ENCODE peak calls at places on chromosomes 13 and 19, in seven cellular contexts. E is gastrocnemius medialis; P is stimulated activated CD4-positive, alpha-beta T cell treated with anti-CD3 and anti-CD28 coated beads, TNF-alpha, amount 100 ng/mL, for 1 hour; R is right atrium auricular region; B is NCI-H1105; F is ELF-1; G is germinal center. N is an unnamed sample.
A peak's percentile ranks its signal among the peaks of the same experiment; 100 is the strongest.

GRCh38 chr19:38015216-38015615 is 108.2 kb downstream of the SIPA1L3 start:
- DNase-seq in R (no peak), B (no peak), G (no peak), P (no peak), F (no peak), E (no peak), N (no peak)

GRCh38 chr13:36712785-36713184 is 39.0 kb downstream of the SERTM1 start:
- DNase-seq in F (peak; percentile 10), P (no peak), E (no peak), R (no peak), B (no peak), G (no peak), N (no peak)

GRCh38 chr13:36875431-36875830 is 44.6 kb downstream of the SMAD9 start:
- DNase-seq in P (no peak), B (no peak), G (no peak), F (no peak), E (no peak), R (no peak), N (no peak)

GRCh38 chr13:113405481-113406300 is 41.8 kb upstream of the GRTP1 start:
- DNase-seq in P (no peak), E (no peak), F (peak; percentile 3), B (peak; percentile 82), R (no peak), G (no peak), N (peak; percentile 42)

GRCh38 chr19:33685541-33685940 is 63.8 kb downstream of the CHST8 start:
- DNase-seq in B (no peak), G (no peak), R (no peak), P (no peak), E (no peak), F (no peak), N (no peak)

GRCh38 chr19:32460476-32460875 is 54.9 kb downstream of the DPY19L3 start:
- DNase-seq in B (no peak), P (no peak), E (no peak), F (no peak), R (no peak), G (no peak), N (no peak)

GRCh38 chr19:41332468-41332867 is 21.3 kb downstream of the TGFB1 start:
- DNase-seq in G (no peak), B (no peak), R (no peak), P (no peak), E (no peak), F (no peak), N (no peak)

GRCh38 chr13:110705826-110706569 is at the start of gene CARS2:
- DNase-seq in P (peak; percentile 86), E (peak; percentile 91), B (peak; percentile 99), F (peak; percentile 99), R (peak; percentile 96), G (peak; percentile 95), N (peak; percentile 93)

GRCh38 chr19:18290250-18291018 is 9.0 kb upstream of the JUND start:
- DNase-seq in E (no peak), B (no peak), R (no peak), P (peak; percentile 48), F (no peak), G (peak; percentile 58), N (peak; percentile 98)

GRCh38 chr19:39203372-39204341 is at the start of gene SYCN:
- DNase-seq in P (no peak), R (no peak), F (peak; percentile 51), E (no peak), B (no peak), G (no peak), N (no peak)

GRCh38 chr13:39602614-39603366 is at the start of gene LHFPL6:
- DNase-seq in F (peak; percentile 92), B (peak; percentile 37), R (peak; percentile 83), G (peak; percentile 80), P (no peak), E (peak; percentile 56), N (peak; percentile 61)

GRCh38 chr19:40232479-40232878 is 6.0 kb upstream of the CCNP start:
- DNase-seq in F (no peak), R (no peak), E (no peak), B (no peak), P (no peak), G (no peak), N (no peak)

GRCh38 chr13:50995870-50996269 is 86.3 kb downstream of the RNASEH2B start:
- DNase-seq in R (no peak), G (no peak), E (no peak), F (no peak), B (no peak), P (no peak), N (no peak)

GRCh38 chr13:70310720-70311119 is 202.5 kb upstream of the KLHL1 start:
- DNase-seq in B (peak; percentile 42), E (no peak), G (no peak), R (no peak), P (no peak), F (peak; percentile 5), N (no peak)

GRCh38 chr19:1376415-1376805 is 7.3 kb upstream of the NDUFS7 start:
- DNase-seq in G (no peak), E (no peak), P (no peak), F (no peak), B (no peak), R (no peak), N (no peak)

GRCh38 chr19:17739121-17739875 is 12.0 kb upstream of the FCHO1 start:
- DNase-seq in E (no peak), G (peak; percentile 60), P (no peak), F (no peak), R (no peak), B (no peak), N (no peak)

GRCh38 chr19:18610245-18610555 is 2.5 kb upstream of the TMEM59L start:
- DNase-seq in E (no peak), P (no peak), G (no peak), F (no peak), B (no peak), R (no peak), N (no peak)

GRCh38 chr19:18225702-18226468 is at the start of gene PDE4C:
- DNase-seq in P (no peak), G (no peak), R (no peak), E (no peak), F (peak; percentile 46), B (no peak), N (no peak)

GRCh38 chr13:80591978-80592377 is 251.1 kb upstream of the SPRY2 start:
- DNase-seq in B (no peak), R (no peak), E (no peak), P (no peak), G (no peak), F (no peak), N (no peak)

GRCh38 chr13:46124531-46124966 is 19.7 kb upstream of the CPB2 start:
- DNase-seq in P (no peak), R (no peak), E (no peak), B (no peak), G (peak; percentile 13), F (no peak), N (no peak)

GRCh38 chr19:46603195-46603637 is 2.1 kb downstream of the CALM3 start:
- DNase-seq in P (no peak), R (peak; percentile 57), B (no peak), F (no peak), G (no peak), E (no peak), N (no peak)

GRCh38 chr19:32624410-32624809 is 43.4 kb downstream of the PDCD5 start:
- DNase-seq in B (no peak), R (no peak), F (no peak), G (no peak), E (no peak), P (no peak), N (no peak)

GRCh38 chr19:7373862-7374261 is 25.1 kb downstream of the ARHGEF18 start:
- DNase-seq in B (no peak), R (no peak), E (no peak), P (no peak), G (no peak), F (peak; percentile 47), N (no peak)

GRCh38 chr19:16377521-16377920 is 52.9 kb downstream of the KLF2 start:
- DNase-seq in G (no peak), B (no peak), P (no peak), E (peak; percentile 78), R (no peak), F (no peak), N (no peak)

GRCh38 chr19:48837081-48837524 is 812 bp upstream of the HSD17B14 start:
- DNase-seq in F (peak; percentile 94), P (peak; percentile 36), E (peak; percentile 22), B (peak; percentile 90), R (peak; percentile 83), G (peak; percentile 91), N (peak; percentile 82)

GRCh38 chr13:30744056-30744684 is 8.8 kb downstream of the ALOX5AP start:
- DNase-seq in F (no peak), P (peak; percentile 66), G (peak; percentile 47), R (no peak), B (no peak), E (no peak), N (peak; percentile 89)

GRCh38 chr19:49890349-49891311 is 6.1 kb downstream of the IL4I1 start:
- DNase-seq in B (peak; percentile 32), G (peak; percentile 83), F (peak; percentile 78), P (no peak), R (no peak), E (no peak), N (peak; percentile 58)

GRCh38 chr19:51807111-51807701 is 12.2 kb downstream of the FPR3 start:
- DNase-seq in E (no peak), F (peak; percentile 87), G (no peak), R (no peak), B (no peak), P (no peak), N (no peak)

GRCh38 chr19:58154287-58154678 is 3.7 kb upstream of the ZNF329 start:
- DNase-seq in E (no peak), R (peak; percentile 60), F (peak; percentile 82), G (no peak), B (no peak), P (no peak), N (peak; percentile 7)

GRCh38 chr19:49896863-49897621 is at the start of gene IL4I1:
- DNase-seq in R (no peak), E (no peak), P (peak; percentile 50), G (peak; percentile 86), F (no peak), B (no peak), N (no peak)